ENCODE peak calls at places on chromosomes 12 and 14, in five cellular contexts. W is stimulated activated CD4-positive, alpha-beta T cell treated with anti-CD3 and anti-CD28 coated beads, Interleukin-2, amount 100 ng/mL, for 24 hours; B is endothelial cell of umbilical vein; A is HFFc6; J is IMR-90. G is an unnamed sample.

GRCh38 chr12:92059976-92060375 is 85.7 kb downstream of the BTG1 start:
- DNase-seq in W (no peak), A (peak; percentile 75), J (peak; percentile 82), B (no peak), G (no peak)

GRCh38 chr14:57382283-57382682 is 8.1 kb upstream of the NAA30 start:
- DNase-seq in B (peak; percentile 81), A (peak; percentile 88), J (peak; percentile 94), W (no peak), G (peak; percentile 44)

GRCh38 chr14:51419685-51420084 is 179.6 kb downstream of the TMX1 start:
- DNase-seq in W (peak; percentile 2), J (no peak), B (no peak), A (no peak), G (no peak)

GRCh38 chr14:88895116-88895515 is 70.7 kb downstream of the TTC8 start:
- DNase-seq in J (peak; percentile 80), W (no peak), A (peak; percentile 60), B (no peak), G (peak; percentile 5)

GRCh38 chr14:77303417-77304156 is 17.1 kb downstream of the POMT2 start:
- DNase-seq in J (peak; percentile 97), B (peak; percentile 96), W (peak; percentile 26), A (peak; percentile 96), G (peak; percentile 63)

GRCh38 chr14:99146991-99147740 is 124.8 kb downstream of the BCL11B start:
- DNase-seq in A (no peak), W (no peak), J (no peak), B (no peak), G (no peak)

GRCh38 chr12:57908511-57908910 is 32.9 kb upstream of the ATP23 start:
- DNase-seq in W (no peak), B (no peak), J (no peak), A (no peak), G (no peak)

GRCh38 chr12:89192419-89192818 is 159.9 kb downstream of the DUSP6 start:
- DNase-seq in A (peak; percentile 23), W (no peak), B (no peak), J (peak; percentile 79), G (peak; percentile 24)

GRCh38 chr14:77151918-77152588 is 10.5 kb upstream of the ZDHHC22 start:
- DNase-seq in A (peak; percentile 19), B (peak; percentile 28), W (no peak), J (peak; percentile 28), G (no peak)

GRCh38 chr14:72974661-72975060 is 48.4 kb downstream of the DCAF4 start:
- DNase-seq in B (no peak), J (no peak), W (no peak), A (no peak), G (no peak)

GRCh38 chr12:107229827-107230226 is 136.5 kb upstream of the CRY1 start:
- DNase-seq in B (no peak), W (no peak), A (no peak), J (no peak), G (no peak)

GRCh38 chr12:70196732-70197361 is 46.4 kb upstream of the CNOT2 start:
- DNase-seq in J (no peak), W (no peak), B (no peak), A (no peak), G (no peak)

GRCh38 chr14:72815459-72815858 is 78.4 kb downstream of the DPF3 start:
- DNase-seq in A (no peak), B (no peak), J (no peak), W (no peak), G (no peak)

GRCh38 chr12:11785722-11786121 is 136.2 kb downstream of the ETV6 start:
- DNase-seq in W (no peak), A (no peak), B (no peak), J (peak; percentile 32), G (peak; percentile 60)

GRCh38 chr12:104877107-104877705 is 80.9 kb downstream of the SLC41A2 start:
- DNase-seq in J (peak; percentile 49), W (peak; percentile 27), B (peak; percentile 63), A (peak; percentile 39), G (peak; percentile 21)

GRCh38 chr12:91513354-91513753 is 330.7 kb upstream of the DCN start:
- DNase-seq in J (no peak), W (no peak), A (no peak), B (no peak), G (no peak)

GRCh38 chr12:116544656-116545055 is 14.5 kb upstream of the MAP1LC3B2 start:
- DNase-seq in A (no peak), B (no peak), J (no peak), W (no peak), G (no peak)

GRCh38 chr12:75738486-75738885 is 227.1 kb upstream of the KRR1 start:
- DNase-seq in J (peak; percentile 42), A (no peak), W (peak; percentile 32), B (no peak), G (no peak)

GRCh38 chr14:22403286-22403685 is 185.7 kb downstream of the DAD1 start:
- DNase-seq in A (no peak), B (no peak), W (no peak), J (no peak), G (no peak)

GRCh38 chr12:49188205-49188915 is 520 bp downstream of the TUBA1A start:
- DNase-seq in A (peak; percentile 65), J (peak; percentile 42), W (peak; percentile 80), B (peak; percentile 65), G (peak; percentile 77)

GRCh38 chr12:26273811-26274210 is 78.4 kb downstream of the SSPN start:
- DNase-seq in J (no peak), W (no peak), B (no peak), A (no peak), G (no peak)

GRCh38 chr14:33475623-33476022 is 475.3 kb downstream of the EGLN3 start:
- DNase-seq in A (no peak), J (no peak), W (peak; percentile 22), B (peak; percentile 88), G (peak; percentile 47)

G was measured in MG63.